ENCODE peak calls at places on chromosomes 5 and 9, in ten cellular contexts. Y is PC-3, O is tibial artery, E is kidney, B is IMR-90, N is astrocyte, Q is right lobe of liver, Z is mucosa of descending colon, T is PC-9, U is HCT116. C is an unnamed sample.

GRCh38 chr9:93390953-93391515 is 60.5 kb upstream of the FAM120A start:
- DNase-seq in Y (peak; percentile 9), O (no peak), E (no peak), B (no peak), N (no peak), Q (no peak), Z (peak; percentile 61), T (no peak), U (no peak), C (no peak)

GRCh38 chr9:123509646-123510045 is 153.6 kb downstream of the CRB2 start:
- DNase-seq in Y (no peak), O (no peak), E (no peak), B (no peak), N (no peak), Q (no peak), Z (no peak), T (no peak), U (no peak), C (no peak)

GRCh38 chr5:99025298-99026045 is 96.7 kb upstream of the CHD1 start:
- DNase-seq in Y (peak; percentile 41), O (no peak), E (no peak), B (no peak), N (no peak), Q (no peak), Z (no peak), T (no peak), U (no peak), C (no peak)

GRCh38 chr5:145554399-145554798 is 280.7 kb downstream of the PRELID2 start:
- DNase-seq in Y (peak; percentile 72), O (no peak), E (no peak), B (peak; percentile 73), N (peak; percentile 82), Q (no peak), Z (no peak), T (peak; percentile 23), U (peak; percentile 48), C (no peak)

GRCh38 chr5:176609724-176610429 is at the start of gene GPRIN1:
- DNase-seq in Y (peak; percentile 68), O (no peak), E (no peak), B (peak; percentile 36), N (no peak), Q (no peak), Z (peak; percentile 80), T (peak; percentile 73), U (peak; percentile 18), C (no peak)

GRCh38 chr9:133585481-133586367 is 23.5 kb downstream of the FAM163B start:
- DNase-seq in Y (no peak), O (no peak), E (no peak), B (no peak), N (no peak), Q (no peak), Z (no peak), T (no peak), U (no peak), C (no peak)

GRCh38 chr5:35117960-35118359 is 70.2 kb upstream of the AGXT2 start:
- DNase-seq in Y (peak; percentile 58), O (no peak), E (no peak), B (peak; percentile 89), N (peak; percentile 67), Q (no peak), Z (no peak), T (no peak), U (no peak), C (no peak)

GRCh38 chr5:1517838-1518237 is 5.9 kb downstream of the LPCAT1 start:
- DNase-seq in Y (no peak), O (peak; percentile 52), E (peak; percentile 61), B (no peak), N (no peak), Q (peak; percentile 64), Z (peak; percentile 31), T (no peak), U (no peak), C (no peak)

GRCh38 chr5:58641533-58641932 is 58.7 kb downstream of the RAB3C start:
- DNase-seq in Y (no peak), O (no peak), E (no peak), B (no peak), N (no peak), Q (no peak), Z (no peak), T (no peak), U (no peak), C (no peak)

GRCh38 chr9:121194730-121195129 is 6.9 kb downstream of the RAB14 start:
- DNase-seq in Y (no peak), O (no peak), E (no peak), B (no peak), N (no peak), Q (no peak), Z (no peak), T (no peak), U (no peak), C (no peak)

GRCh38 chr9:92896037-92896436 is 18.2 kb upstream of the ZNF484 start:
- DNase-seq in Y (no peak), O (no peak), E (no peak), B (no peak), N (no peak), Q (no peak), Z (no peak), T (no peak), U (no peak), C (no peak)

GRCh38 chr5:108521841-108522506 is 140.1 kb upstream of the FBXL17 start:
- DNase-seq in Y (peak; percentile 92), O (no peak), E (no peak), B (peak; percentile 72), N (peak; percentile 25), Q (no peak), Z (no peak), T (peak; percentile 9), U (peak; percentile 52), C (peak; percentile 45)

GRCh38 chr9:33750307-33750838 is 45.0 kb upstream of the PRSS3 start:
- DNase-seq in Y (peak; percentile 42), O (no peak), E (no peak), B (peak; percentile 15), N (no peak), Q (peak; percentile 69), Z (peak; percentile 82), T (no peak), U (no peak), C (no peak)

GRCh38 chr9:93902780-93903655 is 52.1 kb downstream of the BARX1 start:
- DNase-seq in Y (no peak), O (peak; percentile 58), E (no peak), B (no peak), N (no peak), Q (peak; percentile 37), Z (no peak), T (no peak), U (no peak), C (no peak)

GRCh38 chr5:53361708-53362107 is 118.7 kb upstream of the FST start:
- DNase-seq in Y (peak; percentile 23), O (no peak), E (no peak), B (no peak), N (no peak), Q (no peak), Z (no peak), T (no peak), U (no peak), C (no peak)

GRCh38 chr5:100131161-100131560 is 404.0 kb upstream of the FAM174A start:
- DNase-seq in Y (no peak), O (no peak), E (no peak), B (no peak), N (peak; percentile 1), Q (no peak), Z (no peak), T (no peak), U (no peak), C (no peak)

GRCh38 chr9:37309136-37309535 is 113.4 kb upstream of the GRHPR start:
- DNase-seq in Y (peak; percentile 34), O (no peak), E (no peak), B (peak; percentile 37), N (no peak), Q (no peak), Z (no peak), T (no peak), U (no peak), C (no peak)

DNA sequence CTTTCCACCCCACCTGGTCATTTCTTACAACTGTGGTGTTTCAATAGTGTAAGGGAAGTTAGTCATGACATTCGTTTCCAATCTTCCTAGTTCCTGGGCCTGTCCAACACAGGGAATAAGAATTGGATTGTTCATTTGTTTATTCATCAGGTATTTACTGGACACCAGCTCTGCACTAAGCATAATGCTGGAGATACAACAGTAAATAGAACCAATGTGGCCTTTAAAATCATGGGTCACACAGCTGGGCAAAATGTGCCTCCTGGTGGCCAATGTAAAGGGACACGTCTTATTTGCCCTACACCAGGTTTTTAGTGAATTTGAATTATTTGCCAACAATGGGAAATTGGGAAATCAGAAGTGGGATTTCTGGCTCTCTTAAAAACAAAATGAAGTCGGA is 10.4 kb downstream of the ABLIM3 start:
- DNase-seq in Y (peak; percentile 77), O (no peak), E (no peak), B (peak; percentile 42), N (no peak), Q (peak; percentile 60), Z (no peak), T (no peak), U (no peak), C (no peak)
- TF ChIP-seq CTCF in Y (peak; percentile 93), O (no peak), E (peak; percentile 7), B (peak; percentile 35), N (peak; percentile 12), Q (peak; percentile 73), Z (no peak), T (peak; percentile 69), U (peak; percentile 58), C (peak; percentile 45)

GRCh38 chr9:78958887-78959286 is 612.9 kb upstream of the TLE4 start:
- DNase-seq in Y (no peak), O (no peak), E (no peak), B (no peak), N (no peak), Q (no peak), Z (no peak), T (no peak), U (peak; percentile 10), C (no peak)

GRCh38 chr9:78954286-78954685 is 617.5 kb upstream of the TLE4 start:
- DNase-seq in Y (no peak), O (no peak), E (no peak), B (peak; percentile 5), N (peak; percentile 9), Q (no peak), Z (no peak), T (no peak), U (no peak), C (no peak)
- H3K9me3 ChIP-seq in Y (no peaks in the 10 kb centered on the region), O (no peaks in the 10 kb centered on the region), E (peaks cover 5% of the 10 kb centered on the region), B (peaks cover 3% of the 10 kb centered on the region), N (no peaks in the 10 kb centered on the region), Q (no peaks in the 10 kb centered on the region), Z (peaks cover 21% of the 10 kb centered on the region), T (no peaks in the 10 kb centered on the region), U (no peaks in the 10 kb centered on the region), C (peaks cover 6% of the 10 kb centered on the region)

GRCh38 chr5:127229185-127229889 is 61.3 kb upstream of the MEGF10 start:
- DNase-seq in Y (peak; percentile 51), O (peak; percentile 69), E (peak; percentile 88), B (peak; percentile 6), N (no peak), Q (peak; percentile 63), Z (peak; percentile 81), T (peak; percentile 27), U (no peak), C (no peak)
- TF ChIP-seq CTCF in Y (no peak), O (no peak), E (no peak), B (peak; percentile 10), N (no peak), Q (no peak), Z (no peak), T (no peak), U (no peak), C (peak; percentile 10)

DNA sequence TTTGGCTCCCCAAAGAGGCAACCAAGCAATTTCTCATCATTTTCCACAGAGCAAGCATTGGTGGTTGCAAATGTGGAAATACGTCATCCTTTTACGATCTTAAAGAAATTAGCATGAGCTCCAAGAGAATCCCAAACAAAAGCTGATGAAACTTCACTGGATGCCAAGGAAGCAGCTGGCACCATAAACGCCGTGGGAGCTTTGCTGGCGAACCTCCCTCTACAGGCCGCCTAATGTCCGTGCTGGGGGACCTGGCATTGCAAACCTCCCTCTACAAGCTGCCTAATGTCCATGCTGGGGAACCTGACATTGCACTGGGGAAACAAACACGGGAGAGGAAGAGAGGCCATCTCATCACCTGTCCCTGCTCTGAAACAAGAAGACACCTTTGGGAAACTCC is 432.3 kb downstream of the ACTL7B start:
- DNase-seq in Y (no peak), O (no peak), E (no peak), B (no peak), N (no peak), Q (no peak), Z (no peak), T (no peak), U (no peak), C (no peak)
- H3K9me3 ChIP-seq in Y (no peaks in the 10 kb centered on the region), O (no peaks in the 10 kb centered on the region), E (no peaks in the 10 kb centered on the region), B (no peaks in the 10 kb centered on the region), N (no peaks in the 10 kb centered on the region), Q (no peaks in the 10 kb centered on the region), Z (no peaks in the 10 kb centered on the region), T (peaks cover 2% of the 10 kb centered on the region), U (no peaks in the 10 kb centered on the region), C (no peaks in the 10 kb centered on the region)

C was measured in AG04450.